ENCODE peak calls at places on chromosomes 5 and 9, in seven cellular contexts. X, T, D, P, F, A and S are unnamed samples.

GRCh38 chr5:135353952-135354721 is 44.9 kb downstream of the MACROH2A1 start:
- DNase-seq in X (no peak), T (peak; percentile 94), D (peak; percentile 73), P (no peak), F (no peak), A (no peak), S (no peak)

GRCh38 chr9:127837346-127837745 is 17.1 kb downstream of the ENG start:
- DNase-seq in X (no peak), T (peak; percentile 25), D (peak; percentile 39), P (no peak), F (no peak), A (no peak), S (no peak)

GRCh38 chr5:106094128-106094726 is 1576.5 kb downstream of the EFNA5 start:
- DNase-seq in X (no peak), T (peak; percentile 58), D (peak; percentile 13), P (no peak), F (peak; percentile 94), A (no peak), S (no peak)

GRCh38 chr5:88979244-88979643 is 96.3 kb upstream of the MEF2C start:
- DNase-seq in X (no peak), T (peak; percentile 78), D (peak; percentile 65), P (no peak), F (no peak), A (no peak), S (no peak)

GRCh38 chr5:144205141-144205551 is 34.5 kb downstream of the KCTD16 start:
- DNase-seq in X (no peak), T (peak; percentile 47), D (peak; percentile 48), P (no peak), F (peak; percentile 32), A (no peak), S (no peak)

GRCh38 chr9:136625101-136626065 is 37.3 kb upstream of the EGFL7 start:
- DNase-seq in X (no peak), T (peak; percentile 43), D (peak; percentile 73), P (no peak), F (peak; percentile 77), A (peak; percentile 86), S (no peak)

GRCh38 chr5:56881571-56881970 is 27.8 kb upstream of the SETD9 start:
- DNase-seq in X (no peak), T (no peak), D (no peak), P (no peak), F (no peak), A (no peak), S (no peak)

GRCh38 chr5:160253441-160253840 is 24.1 kb downstream of the FABP6 start:
- DNase-seq in X (no peak), T (no peak), D (no peak), P (no peak), F (no peak), A (no peak), S (no peak)

GRCh38 chr5:67211926-67212325 is 15.3 kb upstream of the CD180 start:
- DNase-seq in X (no peak), T (peak; percentile 78), D (peak; percentile 82), P (no peak), F (no peak), A (no peak), S (no peak)

GRCh38 chr5:2579126-2579525 is 172.4 kb downstream of the IRX2 start:
- DNase-seq in X (no peak), T (no peak), D (no peak), P (no peak), F (no peak), A (no peak), S (no peak)

GRCh38 chr5:9423611-9424010 is 122.3 kb downstream of the SEMA5A start:
- DNase-seq in X (no peak), T (peak; percentile 41), D (peak; percentile 63), P (no peak), F (no peak), A (no peak), S (no peak)

GRCh38 chr5:83802686-83803085 is 82.0 kb upstream of the HAPLN1 start:
- DNase-seq in X (no peak), T (peak; percentile 12), D (peak; percentile 13), P (no peak), F (no peak), A (no peak), S (no peak)

GRCh38 chr9:83701769-83702168 is 6.0 kb downstream of the UBQLN1 start:
- DNase-seq in X (no peak), T (peak; percentile 75), D (peak; percentile 88), P (no peak), F (no peak), A (no peak), S (no peak)

GRCh38 chr5:92864591-92864990 is 716.4 kb downstream of the NR2F1-AS1 start:
- DNase-seq in X (no peak), T (no peak), D (no peak), P (no peak), F (no peak), A (no peak), S (no peak)

GRCh38 chr5:167167191-167167590 is 1124.3 kb upstream of the WWC1 start:
- DNase-seq in X (no peak), T (no peak), D (no peak), P (no peak), F (no peak), A (no peak), S (no peak)

GRCh38 chr5:130350131-130350530 is 445.9 kb downstream of the CHSY3 start:
- DNase-seq in X (no peak), T (peak; percentile 5), D (peak; percentile 62), P (no peak), F (no peak), A (no peak), S (no peak)

GRCh38 chr9:107881625-107882300 is 392.2 kb upstream of the KLF4 start:
- DNase-seq in X (no peak), T (no peak), D (peak; percentile 26), P (no peak), F (no peak), A (no peak), S (no peak)

GRCh38 chr5:3452622-3453021 is 143.0 kb upstream of the IRX1 start:
- DNase-seq in X (no peak), T (no peak), D (no peak), P (no peak), F (no peak), A (no peak), S (no peak)

GRCh38 chr5:119360905-119361605 is 5.2 kb downstream of the TNFAIP8 start:
- DNase-seq in X (no peak), T (no peak), D (peak; percentile 75), P (no peak), F (no peak), A (no peak), S (no peak)

GRCh38 chr9:137372693-137373610 is 50.0 kb downstream of the EXD3 start:
- DNase-seq in X (peak; percentile 1), T (no peak), D (no peak), P (no peak), F (peak; percentile 68), A (no peak), S (no peak)

GRCh38 chr5:159175547-159175946 is 33.8 kb downstream of the RNF145 start:
- DNase-seq in X (no peak), T (peak; percentile 32), D (peak; percentile 49), P (no peak), F (no peak), A (no peak), S (no peak)

GRCh38 chr9:20022410-20022809 is 233.6 kb upstream of the SLC24A2 start:
- DNase-seq in X (no peak), T (peak; percentile 46), D (peak; percentile 72), P (no peak), F (no peak), A (no peak), S (no peak)

GRCh38 chr5:160348080-160348479 is 22.3 kb downstream of the C1QTNF2 start:
- DNase-seq in X (no peak), T (no peak), D (no peak), P (no peak), F (no peak), A (no peak), S (no peak)